ENCODE peak calls at places on chromosomes 4 and X, in five cellular contexts. One of them, this sample, is unnamed.

GRCh38 chr4:144399927-144400326 is 246.0 kb upstream of the HHIP start:
- ATAC-seq in upper lobe of left lung: no peak
- ATAC-seq in A549: peak
- ATAC-seq in GM12878: peak
- ATAC-seq in K562: no peak
- ATAC-seq in this sample: no peak

GRCh38 chr4:11158971-11159370 is 269.7 kb downstream of the HS3ST1 start:
- ATAC-seq in upper lobe of left lung: no peak
- ATAC-seq in GM12878: no peak
- ATAC-seq in K562: no peak
- ATAC-seq in A549: no peak
- ATAC-seq in this sample: no peak

GRCh38 chr4:151401739-151402138 is 7.2 kb upstream of the FHIP1A start:
- ATAC-seq in A549: no peak
- ATAC-seq in GM12878: no peak
- ATAC-seq in K562: no peak
- ATAC-seq in upper lobe of left lung: no peak
- ATAC-seq in this sample: no peak

GRCh38 chr4:121339824-121340223 is 41.0 kb downstream of the QRFPR start:
- ATAC-seq in A549: no peak
- ATAC-seq in GM12878: no peak
- ATAC-seq in K562: no peak
- ATAC-seq in upper lobe of left lung: no peak
- ATAC-seq in this sample: no peak

GRCh38 chr4:55172694-55173287 is 47.4 kb upstream of the KDR start:
- ATAC-seq in K562: no peak
- ATAC-seq in upper lobe of left lung: no peak
- ATAC-seq in GM12878: no peak
- ATAC-seq in A549: no peak
- ATAC-seq in this sample: no peak

GRCh38 chr4:13611283-13611842 is 16.2 kb downstream of the BOD1L1 start:
- ATAC-seq in GM12878: peak
- ATAC-seq in A549: no peak
- ATAC-seq in upper lobe of left lung: no peak
- ATAC-seq in K562: no peak
- ATAC-seq in this sample: no peak

GRCh38 chr4:79141530-79141929 is 184.3 kb downstream of the NAA11 start:
- ATAC-seq in A549: no peak
- ATAC-seq in K562: peak
- ATAC-seq in GM12878: peak
- ATAC-seq in upper lobe of left lung: no peak
- ATAC-seq in this sample: peak

GRCh38 chrX:19616959-19617358 is 101.7 kb upstream of the MAP3K15 start:
- ATAC-seq in GM12878: no peak
- ATAC-seq in A549: no peak
- ATAC-seq in K562: no peak
- ATAC-seq in upper lobe of left lung: no peak
- ATAC-seq in this sample: no peak

GRCh38 chr4:101981756-101982155 is 191.2 kb downstream of the BANK1 start:
- ATAC-seq in upper lobe of left lung: no peak
- ATAC-seq in GM12878: no peak
- ATAC-seq in A549: no peak
- ATAC-seq in K562: no peak
- ATAC-seq in this sample: no peak

GRCh38 chr4:182746876-182747275 is 170.3 kb downstream of the DCTD start:
- ATAC-seq in upper lobe of left lung: no peak
- ATAC-seq in K562: no peak
- ATAC-seq in GM12878: no peak
- ATAC-seq in A549: no peak
- ATAC-seq in this sample: no peak

GRCh38 chrX:151359931-151360871 is 36.8 kb upstream of the VMA21 start:
- ATAC-seq in upper lobe of left lung: peak
- ATAC-seq in A549: peak
- ATAC-seq in K562: peak
- ATAC-seq in GM12878: peak
- ATAC-seq in this sample: peak
- H3K4me3 ChIP-seq in upper lobe of left lung: peak
- H3K4me3 ChIP-seq in A549: peak
- H3K4me3 ChIP-seq in K562: no peak
- H3K4me3 ChIP-seq in GM12878: no peak
- H3K4me3 ChIP-seq in this sample: peak

DNA sequence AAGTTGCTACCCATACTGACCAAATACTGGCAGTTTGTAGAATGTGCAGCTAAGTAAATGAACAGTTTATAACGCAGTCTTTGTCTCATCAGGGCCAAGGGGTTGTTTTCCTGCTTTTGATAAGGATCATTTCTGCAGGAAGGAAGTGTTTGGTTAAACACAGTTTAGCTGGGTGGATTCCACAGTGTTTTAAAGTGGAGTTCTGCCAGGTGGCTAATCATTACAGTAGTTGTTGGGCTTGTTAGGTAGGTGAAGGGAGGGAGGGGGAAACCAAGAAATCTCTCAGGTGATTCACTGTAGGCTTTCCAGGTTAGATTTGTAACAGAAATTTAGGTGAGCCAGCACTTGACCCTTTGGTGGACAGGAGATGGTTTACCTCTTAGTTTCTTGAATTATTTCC is 58.1 kb downstream of the FNIP2 start:
- ATAC-seq in A549: no peak
- ATAC-seq in K562: peak
- ATAC-seq in upper lobe of left lung: peak
- ATAC-seq in GM12878: peak
- ATAC-seq in this sample: no peak
- TF ChIP-seq EP300 in A549: no peak
- TF ChIP-seq EP300 in K562: no peak
- TF ChIP-seq EP300 in upper lobe of left lung: peak
- TF ChIP-seq EP300 in GM12878: no peak
- TF ChIP-seq EP300 in this sample: no peak

GRCh38 chr4:157075401-157075800 is 549 bp upstream of the GLRB start:
- ATAC-seq in A549: no peak
- ATAC-seq in GM12878: no peak
- ATAC-seq in upper lobe of left lung: no peak
- ATAC-seq in K562: no peak
- ATAC-seq in this sample: no peak
- H3K4me3 ChIP-seq in A549: peak
- H3K4me3 ChIP-seq in GM12878: no peak
- H3K4me3 ChIP-seq in upper lobe of left lung: peak
- H3K4me3 ChIP-seq in K562: no peak
- H3K4me3 ChIP-seq in this sample: peak

DNA sequence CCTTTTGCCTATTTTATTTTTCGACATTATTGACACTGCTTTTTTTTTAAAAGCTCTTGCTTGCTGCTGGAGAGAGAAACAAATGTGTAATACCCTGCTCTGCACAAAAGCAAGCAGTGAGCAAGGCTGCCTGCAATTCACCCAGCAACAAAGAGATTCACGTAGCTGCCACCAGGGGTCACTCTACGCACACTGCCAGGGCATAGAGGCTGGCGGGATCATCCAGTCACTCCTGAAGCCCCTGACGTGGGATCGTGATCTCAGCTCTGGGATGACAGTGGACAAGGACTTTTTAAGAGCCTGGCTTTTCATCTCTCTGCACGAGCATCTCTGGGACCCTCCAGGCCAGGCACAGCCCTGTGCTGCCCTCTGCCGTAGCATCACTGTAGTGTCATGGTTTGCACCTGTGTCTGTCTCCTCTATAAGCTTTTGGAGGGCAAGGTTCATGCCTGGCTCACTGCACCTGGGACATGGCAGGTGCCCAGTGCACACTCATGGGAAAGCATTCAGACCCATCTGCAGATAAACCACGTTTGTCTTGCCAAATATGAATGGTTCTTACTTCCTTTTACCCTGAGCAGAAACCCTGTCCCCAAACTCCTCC is 19.8 kb downstream of the C4orf50 start:
- ATAC-seq in GM12878: peak
- ATAC-seq in A549: peak
- ATAC-seq in K562: peak
- ATAC-seq in upper lobe of left lung: peak
- ATAC-seq in this sample: no peak
- TF ChIP-seq EP300 in GM12878: no peak
- TF ChIP-seq EP300 in A549: no peak
- TF ChIP-seq EP300 in K562: no peak
- TF ChIP-seq EP300 in upper lobe of left lung: no peak
- TF ChIP-seq EP300 in this sample: no peak

GRCh38 chrX:71543316-71543715 is 10.4 kb downstream of the OGT start:
- ATAC-seq in A549: peak
- ATAC-seq in upper lobe of left lung: peak
- ATAC-seq in GM12878: peak
- ATAC-seq in K562: no peak
- ATAC-seq in this sample: peak
- H3K4me3 ChIP-seq in A549: no peak
- H3K4me3 ChIP-seq in upper lobe of left lung: no peak
- H3K4me3 ChIP-seq in GM12878: no peak
- H3K4me3 ChIP-seq in K562: no peak
- H3K4me3 ChIP-seq in this sample: no peak

DNA sequence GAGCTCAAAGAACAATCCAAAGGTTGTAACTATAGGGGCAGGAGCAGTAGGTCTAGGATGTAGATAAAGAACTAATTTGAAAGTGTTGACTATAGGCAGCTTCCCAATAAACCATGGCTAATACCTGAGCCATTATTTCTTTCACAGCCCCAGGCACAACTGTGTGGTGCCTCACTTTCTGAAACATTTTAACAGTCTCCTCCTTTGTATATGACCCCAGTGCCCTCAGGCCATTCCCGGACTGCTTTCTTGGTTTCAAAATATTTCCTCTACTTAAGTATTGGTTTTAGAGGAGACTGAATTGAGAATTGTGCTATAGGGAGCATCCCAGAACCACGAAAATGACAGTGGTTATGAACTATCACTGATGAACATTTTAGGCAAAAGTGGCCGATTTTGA is 728.7 kb downstream of the IL1RAPL1 start:
- ATAC-seq in A549: no peak
- ATAC-seq in GM12878: no peak
- ATAC-seq in K562: no peak
- ATAC-seq in upper lobe of left lung: no peak
- ATAC-seq in this sample: no peak
- TF ChIP-seq EP300 in A549: no peak
- TF ChIP-seq EP300 in GM12878: no peak
- TF ChIP-seq EP300 in K562: no peak
- TF ChIP-seq EP300 in upper lobe of left lung: no peak
- TF ChIP-seq EP300 in this sample: no peak

DNA sequence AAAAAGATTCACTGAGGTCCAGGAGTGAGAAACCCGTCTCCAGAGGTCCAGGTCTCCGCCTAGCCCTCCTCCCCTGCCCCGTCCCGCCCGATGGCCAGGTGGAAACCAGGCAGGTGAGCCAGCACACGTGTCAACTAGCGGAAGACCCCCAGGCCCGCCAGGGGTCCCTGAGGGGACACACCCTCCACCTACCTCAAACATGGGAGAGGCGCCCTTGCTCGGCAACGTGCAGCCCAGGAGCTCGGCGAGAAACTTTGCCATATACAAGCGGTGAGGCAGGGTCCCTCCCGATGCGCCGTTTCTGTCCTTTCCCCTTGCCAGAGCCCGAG is 330.0 kb downstream of the HNRNPD start:
- ATAC-seq in K562: no peak
- ATAC-seq in A549: no peak
- ATAC-seq in upper lobe of left lung: no peak
- ATAC-seq in GM12878: no peak
- ATAC-seq in this sample: no peak
- H3K4me3 ChIP-seq in K562: no peak
- H3K4me3 ChIP-seq in A549: peak
- H3K4me3 ChIP-seq in upper lobe of left lung: peak
- H3K4me3 ChIP-seq in GM12878: no peak
- H3K4me3 ChIP-seq in this sample: no peak

DNA sequence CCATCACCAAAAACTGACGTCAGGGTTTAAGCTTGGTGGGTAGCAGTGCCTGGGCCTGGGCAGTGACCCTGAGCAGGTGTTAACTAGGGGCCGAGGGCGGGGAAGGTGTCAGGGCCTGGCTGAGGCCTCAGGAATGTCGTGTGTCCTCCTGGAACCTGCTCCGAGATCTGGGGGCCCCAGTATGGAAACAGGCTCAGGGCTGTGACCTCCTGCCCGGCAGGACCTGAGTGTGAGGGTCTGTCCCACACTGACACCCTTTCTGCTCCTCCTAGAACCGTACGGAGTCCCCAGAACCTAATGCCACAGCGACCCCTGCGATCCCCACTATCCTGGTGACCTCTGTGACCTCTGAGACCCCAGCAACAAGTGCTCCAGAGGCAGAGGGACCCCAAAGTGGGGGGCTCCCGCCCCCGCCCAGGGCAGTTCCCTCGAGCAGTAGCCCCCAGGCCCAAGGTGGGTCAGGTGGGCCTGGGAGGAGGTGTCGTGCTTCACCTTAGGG is 741 bp downstream of the HGFAC start:
- ATAC-seq in GM12878: no peak
- ATAC-seq in A549: no peak
- ATAC-seq in upper lobe of left lung: no peak
- ATAC-seq in K562: no peak
- ATAC-seq in this sample: no peak
- TF ChIP-seq EP300 in GM12878: no peak
- TF ChIP-seq EP300 in A549: no peak
- TF ChIP-seq EP300 in upper lobe of left lung: no peak
- TF ChIP-seq EP300 in K562: no peak
- TF ChIP-seq EP300 in this sample: no peak